ENCODE peak calls at places on chromosomes 13 and 19, in ten cellular contexts. One of them, this sample, is unnamed.

GRCh38 chr13:37769078-37769477 is 100.5 kb downstream of the TRPC4 start:
- DNase-seq in stomach: no peak
- DNase-seq in KBM-7: no peak
- DNase-seq in activated CD4-positive, alpha-beta T cell treated with anti-CD3 and anti-CD28 coated beads for 24 hours: no peak
- DNase-seq in AML-193: no peak
- DNase-seq in mucosa of gallbladder: no peak
- DNase-seq in ELF-1: no peak
- DNase-seq in mammary epithelial cell: no peak
- DNase-seq in Peyer's patch: no peak
- DNase-seq in T-helper 2 cell: no peak
- DNase-seq in this sample: no peak

GRCh38 chr19:23470873-23471555 is 75.7 kb upstream of the ZNF91 start:
- DNase-seq in stomach: no peak
- DNase-seq in KBM-7: no peak
- DNase-seq in activated CD4-positive, alpha-beta T cell treated with anti-CD3 and anti-CD28 coated beads for 24 hours: no peak
- DNase-seq in AML-193: no peak
- DNase-seq in mucosa of gallbladder: no peak
- DNase-seq in ELF-1: peak
- DNase-seq in mammary epithelial cell: no peak
- DNase-seq in Peyer's patch: no peak
- DNase-seq in T-helper 2 cell: no peak
- DNase-seq in this sample: peak

GRCh38 chr13:38687246-38688229 is 661 bp downstream of the FREM2 start:
- DNase-seq in stomach: no peak
- DNase-seq in KBM-7: no peak
- DNase-seq in activated CD4-positive, alpha-beta T cell treated with anti-CD3 and anti-CD28 coated beads for 24 hours: no peak
- DNase-seq in AML-193: no peak
- DNase-seq in mucosa of gallbladder: no peak
- DNase-seq in ELF-1: no peak
- DNase-seq in mammary epithelial cell: peak
- DNase-seq in Peyer's patch: peak
- DNase-seq in T-helper 2 cell: no peak
- DNase-seq in this sample: no peak

GRCh38 chr19:24099829-24100228 is 12.8 kb downstream of the ZNF254 start:
- DNase-seq in stomach: no peak
- DNase-seq in KBM-7: no peak
- DNase-seq in activated CD4-positive, alpha-beta T cell treated with anti-CD3 and anti-CD28 coated beads for 24 hours: no peak
- DNase-seq in AML-193: no peak
- DNase-seq in mucosa of gallbladder: no peak
- DNase-seq in ELF-1: no peak
- DNase-seq in mammary epithelial cell: no peak
- DNase-seq in Peyer's patch: no peak
- DNase-seq in T-helper 2 cell: no peak
- DNase-seq in this sample: no peak

GRCh38 chr13:99327761-99328160 is 20.6 kb upstream of the GPR183 start:
- DNase-seq in stomach: no peak
- DNase-seq in KBM-7: no peak
- DNase-seq in activated CD4-positive, alpha-beta T cell treated with anti-CD3 and anti-CD28 coated beads for 24 hours: no peak
- DNase-seq in AML-193: no peak
- DNase-seq in mucosa of gallbladder: no peak
- DNase-seq in ELF-1: no peak
- DNase-seq in mammary epithelial cell: no peak
- DNase-seq in Peyer's patch: no peak
- DNase-seq in T-helper 2 cell: no peak
- DNase-seq in this sample: no peak

GRCh38 chr13:38624822-38625221 is 62.1 kb upstream of the FREM2 start:
- DNase-seq in stomach: no peak
- DNase-seq in KBM-7: no peak
- DNase-seq in activated CD4-positive, alpha-beta T cell treated with anti-CD3 and anti-CD28 coated beads for 24 hours: no peak
- DNase-seq in AML-193: no peak
- DNase-seq in mucosa of gallbladder: no peak
- DNase-seq in ELF-1: peak
- DNase-seq in mammary epithelial cell: no peak
- DNase-seq in Peyer's patch: no peak
- DNase-seq in T-helper 2 cell: no peak
- DNase-seq in this sample: no peak

GRCh38 chr19:20077791-20078463 is at the start of gene ZNF90:
- DNase-seq in stomach: peak
- DNase-seq in KBM-7: no peak
- DNase-seq in activated CD4-positive, alpha-beta T cell treated with anti-CD3 and anti-CD28 coated beads for 24 hours: peak
- DNase-seq in AML-193: no peak
- DNase-seq in mucosa of gallbladder: peak
- DNase-seq in ELF-1: peak
- DNase-seq in mammary epithelial cell: peak
- DNase-seq in Peyer's patch: peak
- DNase-seq in T-helper 2 cell: peak
- DNase-seq in this sample: peak

GRCh38 chr19:51688665-51689571 is 4.2 kb upstream of the SPACA6 start:
- DNase-seq in stomach: peak
- DNase-seq in KBM-7: peak
- DNase-seq in activated CD4-positive, alpha-beta T cell treated with anti-CD3 and anti-CD28 coated beads for 24 hours: no peak
- DNase-seq in AML-193: peak
- DNase-seq in mucosa of gallbladder: peak
- DNase-seq in ELF-1: peak
- DNase-seq in mammary epithelial cell: peak
- DNase-seq in Peyer's patch: peak
- DNase-seq in T-helper 2 cell: no peak
- DNase-seq in this sample: peak

This sample was measured in colonic mucosa.